ENCODE peak calls at places on chromosomes 4 and X, in eight cellular contexts. G is WTC11, A is glutamatergic neuron, R is lower leg skin, P is GM12864, O is thyroid gland, X is progenitor cell of endocrine pancreas, M is foreskin fibroblast. B is an unnamed sample.

GRCh38 chrX:55919367-55920221 is 202.0 kb downstream of the RRAGB start:
- DNase-seq in M (no peak), R (no peak), G (no peak), O (no peak), X (no peak), P (peak), A (no peak), B (no peak)

GRCh38 chrX:45622538-45622937 is 421.9 kb upstream of the DIPK2B start:
- DNase-seq in X (no peak), R (no peak), P (no peak), O (no peak), A (no peak), G (no peak), M (peak), B (peak)

GRCh38 chr4:43373201-43373600 is 480.7 kb downstream of the GRXCR1 start:
- DNase-seq in A (no peak), P (no peak), R (no peak), G (no peak), O (no peak), M (no peak), X (no peak), B (no peak)

GRCh38 chr4:85587952-85588351 is 113.0 kb downstream of the ARHGAP24 start:
- DNase-seq in X (no peak), G (no peak), R (no peak), O (no peak), A (no peak), P (no peak), M (no peak), B (no peak)

GRCh38 chr4:36255575-36255974 is 11.3 kb upstream of the ARAP2 start:
- DNase-seq in X (no peak), G (no peak), R (no peak), P (peak), A (no peak), M (no peak), O (no peak), B (no peak)

GRCh38 chr4:57287687-57288604 is 177.8 kb upstream of the IGFBP7 start:
- DNase-seq in A (no peak), R (no peak), O (no peak), X (no peak), M (no peak), G (no peak), P (no peak), B (no peak)

GRCh38 chr4:174828845-174829701 is at the start of gene GLRA3:
- DNase-seq in O (no peak), G (peak), P (peak), X (peak), M (no peak), R (no peak), A (peak), B (no peak)

GRCh38 chr4:34814266-34814665 is 1430.0 kb downstream of the ARAP2 start:
- DNase-seq in A (no peak), R (no peak), P (no peak), M (peak), X (no peak), G (no peak), O (no peak), B (no peak)

GRCh38 chrX:131828482-131828881 is 194.6 kb upstream of the STK26 start:
- DNase-seq in G (no peak), X (no peak), P (no peak), R (no peak), A (no peak), M (no peak), O (no peak), B (no peak)

GRCh38 chr4:10040049-10040892 is 19.0 kb upstream of the SLC2A9 start:
- DNase-seq in A (no peak), G (no peak), O (no peak), M (no peak), R (no peak), P (no peak), X (no peak), B (no peak)

GRCh38 chrX:137418086-137418485 is 147.8 kb upstream of the ZIC3 start:
- DNase-seq in M (no peak), X (no peak), A (no peak), R (no peak), G (no peak), O (no peak), P (no peak), B (no peak)

GRCh38 chr4:57051100-57051499 is 59.1 kb downstream of the IGFBP7 start:
- DNase-seq in P (no peak), R (no peak), X (no peak), O (no peak), A (no peak), M (no peak), G (no peak), B (no peak)

GRCh38 chrX:41153453-41153852 is 68.2 kb downstream of the USP9X start:
- DNase-seq in O (no peak), X (no peak), A (no peak), P (no peak), M (peak), G (no peak), R (no peak), B (no peak)

GRCh38 chrX:46318551-46318950 is 226.7 kb downstream of the ZNF674 start:
- DNase-seq in X (no peak), M (no peak), O (no peak), P (no peak), A (no peak), R (no peak), G (no peak), B (no peak)

GRCh38 chrX:13144927-13145659 is 100.7 kb upstream of the FAM9C start:
- DNase-seq in M (no peak), O (no peak), A (no peak), X (no peak), P (no peak), R (no peak), G (no peak), B (peak)

GRCh38 chrX:21153503-21153902 is 220.7 kb upstream of the CNKSR2 start:
- DNase-seq in G (no peak), A (no peak), X (no peak), P (no peak), M (no peak), R (peak), O (peak), B (no peak)

GRCh38 chrX:51891821-51892551 is 1.4 kb upstream of the MAGED1 start:
- DNase-seq in O (no peak), A (no peak), X (no peak), R (peak), G (no peak), P (no peak), M (peak), B (peak)

GRCh38 chrX:37976153-37976552 is 30.2 kb upstream of the SYTL5 start:
- DNase-seq in X (no peak), G (no peak), A (no peak), P (no peak), O (no peak), M (no peak), R (no peak), B (no peak)

GRCh38 chr4:119663160-119663788 is 34.7 kb upstream of the PDE5A start:
- DNase-seq in X (no peak), O (no peak), M (no peak), R (no peak), A (no peak), P (no peak), G (no peak), B (no peak)

GRCh38 chr4:5030927-5031326 is 11.7 kb upstream of the CYTL1 start:
- DNase-seq in P (no peak), R (no peak), X (no peak), M (no peak), G (no peak), A (no peak), O (no peak), B (no peak)

GRCh38 chrX:43655151-43655676 is 885 bp upstream of the MAOA start:
- DNase-seq in R (peak), P (no peak), X (peak), M (peak), G (peak), A (peak), O (peak), B (no peak)

GRCh38 chrX:18873189-18873791 is 110.6 kb downstream of the PHKA2 start:
- DNase-seq in X (no peak), A (no peak), R (no peak), G (no peak), P (no peak), O (no peak), M (peak), B (peak)

GRCh38 chr4:23614284-23614892 is 275.5 kb downstream of the PPARGC1A start:
- DNase-seq in O (peak), R (no peak), A (no peak), M (no peak), X (no peak), P (no peak), G (no peak), B (no peak)

GRCh38 chrX:129318375-129318774 is 204.9 kb downstream of the SMARCA1 start:
- DNase-seq in M (no peak), G (no peak), X (no peak), P (no peak), A (no peak), O (no peak), R (no peak), B (peak)

GRCh38 chrX:47723689-47724088 is 64.7 kb upstream of the UXT start:
- DNase-seq in M (no peak), P (no peak), G (peak), X (no peak), O (peak), A (no peak), R (no peak), B (no peak)

GRCh38 chr4:27620886-27621285 is 760.2 kb downstream of the STIM2 start:
- DNase-seq in A (no peak), R (no peak), G (no peak), M (no peak), X (no peak), P (no peak), O (no peak), B (no peak)

GRCh38 chr4:140448162-140448561 is 20.7 kb upstream of the CLGN start:
- DNase-seq in M (no peak), X (no peak), P (no peak), G (no peak), A (no peak), O (no peak), R (no peak), B (no peak)

GRCh38 chr4:2484993-2485392 is 16.1 kb downstream of the RNF4 start:
- DNase-seq in O (peak), A (no peak), M (peak), X (no peak), R (peak), P (peak), G (no peak), B (no peak)

GRCh38 chrX:105837227-105837626 is 14.9 kb downstream of the NRK start:
- DNase-seq in A (no peak), X (no peak), G (no peak), R (no peak), P (no peak), O (peak), M (peak), B (peak)

GRCh38 chr4:185033950-185034349 is 15.7 kb downstream of the HELT start:
- DNase-seq in X (no peak), A (no peak), O (no peak), G (no peak), P (no peak), M (no peak), R (no peak), B (no peak)

GRCh38 chr4:154622598-154622997 is 10.1 kb upstream of the FGG start:
- DNase-seq in M (no peak), X (peak), O (peak), G (no peak), P (peak), R (no peak), A (no peak), B (peak)

GRCh38 chrX:10922158-10922557 is 189.0 kb upstream of the HCCS start:
- DNase-seq in A (no peak), P (no peak), G (no peak), X (no peak), R (no peak), M (peak), O (peak), B (peak)

DNA sequence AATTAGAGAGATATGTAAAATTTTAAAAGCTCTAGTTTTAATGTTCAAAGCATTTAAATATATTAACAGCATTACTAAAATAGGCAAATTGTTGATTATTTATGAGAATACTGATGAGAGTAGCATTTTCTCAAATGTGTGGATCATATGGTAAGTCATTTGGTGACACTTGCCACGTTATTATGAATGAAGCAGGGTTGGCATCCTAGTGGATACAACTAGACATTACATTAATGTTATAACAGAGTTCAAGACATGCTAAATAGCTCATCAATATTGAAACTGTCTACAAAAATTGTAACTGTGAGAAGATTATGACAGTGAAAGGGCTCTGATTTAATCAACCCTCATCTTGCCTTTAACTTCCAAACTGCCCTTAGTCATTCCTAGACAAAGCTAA is 171.1 kb downstream of the PDGFC start:
- DNase-seq in R (no peak), G (no peak), X (no peak), O (no peak), A (no peak), P (no peak), M (no peak), B (no peak)
- TF ChIP-seq CTCF in R (no peak), G (no peak), X (peak), O (no peak), A (peak), P (no peak), M (no peak), B (peak)

DNA sequence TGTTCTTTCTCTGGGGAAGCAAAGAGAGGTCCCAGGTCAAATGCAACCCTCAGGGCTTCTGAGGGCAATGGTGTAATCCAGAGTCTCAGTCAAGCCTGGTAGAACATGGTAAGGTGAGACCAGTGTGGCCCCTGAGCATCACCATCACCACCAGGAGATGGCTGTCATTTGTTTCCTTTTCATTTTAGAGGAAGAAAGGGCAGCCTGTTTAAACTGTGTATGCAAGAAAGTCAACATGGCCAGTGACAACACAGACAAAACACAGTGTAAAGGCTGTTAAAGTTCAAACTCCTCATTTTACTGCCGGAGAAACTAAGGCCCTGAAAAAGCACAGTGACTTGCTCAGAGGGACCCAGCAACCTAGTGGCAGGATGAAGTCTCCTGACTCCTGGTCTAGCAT is 2.0 kb upstream of the EDA start:
- DNase-seq in P (no peak), G (no peak), O (no peak), A (no peak), R (no peak), X (no peak), M (no peak), B (no peak)
- TF ChIP-seq CTCF in P (no peak), G (no peak), O (no peak), A (no peak), R (no peak), X (no peak), M (no peak), B (no peak)

GRCh38 chr4:104064650-104065577 is 345.1 kb upstream of the TACR3 start:
- DNase-seq in P (peak), G (peak), M (no peak), X (peak), O (peak), A (peak), R (no peak), B (no peak)
- TF ChIP-seq CTCF in P (peak), G (peak), M (no peak), X (peak), O (peak), A (peak), R (no peak), B (peak)

GRCh38 chr4:98387345-98388017 is 126.3 kb downstream of the RAP1GDS1 start:
- DNase-seq in R (no peak), O (no peak), X (no peak), G (no peak), P (no peak), A (no peak), M (no peak), B (no peak)
- TF ChIP-seq CTCF in R (no peak), O (no peak), X (no peak), G (no peak), P (no peak), A (no peak), M (no peak), B (no peak)

B was measured in HFFc6.